ENCODE peak calls at places on chromosomes 1 and 21, in four cellular contexts. K is neural progenitor cell, O is hepatocyte, Y is ovary. W is an unnamed sample. For H3K4me1, the result is how much of the 10 kb centered on the place peaks cover.

GRCh38 chr21:45910548-45911221 is 70.9 kb upstream of the COL6A1 start:
- DNase-seq in K (no peak), O (no peak), Y (no peak), W (peak)

GRCh38 chr1:62194651-62195282 is at the start of gene L1TD1:
- DNase-seq in K (peak), O (peak), Y (no peak), W (no peak)

GRCh38 chr1:222995620-222996306 is 147.3 kb downstream of the TLR5 start:
- DNase-seq in K (no peak), O (no peak), Y (no peak), W (no peak)

GRCh38 chr21:17387030-17387617 is 125.7 kb upstream of the CXADR start:
- DNase-seq in K (peak), O (peak), Y (peak), W (no peak)

GRCh38 chr1:247145279-247145678 is 26.5 kb downstream of the ZNF124 start:
- DNase-seq in K (no peak), O (no peak), Y (no peak), W (no peak)

GRCh38 chr1:201640624-201641023 is 101.7 kb downstream of the NAV1 start:
- DNase-seq in K (no peak), O (no peak), Y (peak), W (peak)

GRCh38 chr1:244361764-244362473 is 89.8 kb downstream of the ADSS2 start:
- DNase-seq in K (peak), O (peak), Y (peak), W (no peak)

GRCh38 chr1:72122099-72122893 is 160.0 kb downstream of the NEGR1 start:
- DNase-seq in K (no peak), O (peak), Y (no peak), W (no peak)

GRCh38 chr1:147591246-147591891 is 50.1 kb downstream of the BCL9 start:
- DNase-seq in K (no peak), O (no peak), Y (no peak), W (no peak)

GRCh38 chr1:204171751-204172178 is 5.6 kb upstream of the REN start:
- DNase-seq in K (no peak), O (no peak), Y (no peak), W (no peak)

GRCh38 chr1:181127898-181128453 is 39.5 kb downstream of the IER5 start:
- DNase-seq in K (no peak), O (no peak), Y (no peak), W (no peak)

GRCh38 chr1:65668368-65668767 is 124.3 kb upstream of the PDE4B start:
- DNase-seq in K (no peak), O (no peak), Y (no peak), W (no peak)

GRCh38 chr1:76055987-76056386 is 18.6 kb upstream of the ST6GALNAC3 start:
- DNase-seq in K (no peak), O (no peak), Y (no peak), W (no peak)

GRCh38 chr21:34768326-34768725 is 99.5 kb downstream of the CLIC6 start:
- DNase-seq in K (no peak), O (no peak), Y (no peak), W (no peak)

GRCh38 chr21:15592271-15592860 is 137.4 kb upstream of the USP25 start:
- DNase-seq in K (peak), O (peak), Y (no peak), W (no peak)

GRCh38 chr1:1418464-1419362 is 2.4 kb downstream of the ANKRD65 start:
- DNase-seq in K (no peak), O (no peak), Y (no peak), W (no peak)

GRCh38 chr1:157170677-157171515 is 32.7 kb upstream of the ETV3 start:
- DNase-seq in K (peak), O (peak), Y (no peak), W (no peak)

GRCh38 chr1:212607206-212607923 is 1.2 kb upstream of the ATF3 start:
- DNase-seq in K (peak), O (no peak), Y (peak), W (peak)

GRCh38 chr1:226586116-226586515 is 37.6 kb downstream of the STUM start:
- DNase-seq in K (no peak), O (no peak), Y (no peak), W (no peak)

GRCh38 chr1:44361478-44361877 is 6.4 kb upstream of the ERI3 start:
- DNase-seq in K (no peak), O (peak), Y (no peak), W (no peak)

GRCh38 chr1:65149753-65150463 is 1.9 kb downstream of the AK4 start:
- DNase-seq in K (no peak), O (no peak), Y (no peak), W (no peak)

GRCh38 chr1:9413143-9413876 is 120.6 kb downstream of the SPSB1 start:
- DNase-seq in K (peak), O (peak), Y (peak), W (peak)

GRCh38 chr1:78792756-78793155 is 143.1 kb downstream of the IFI44 start:
- DNase-seq in K (no peak), O (no peak), Y (no peak), W (no peak)

GRCh38 chr1:196861429-196861828 is 26.4 kb upstream of the CFHR4 start:
- DNase-seq in K (no peak), O (no peak), Y (no peak), W (no peak)

GRCh38 chr1:116449578-116449977 is 76.5 kb downstream of the ATP1A1 start:
- DNase-seq in K (no peak), O (no peak), Y (no peak), W (no peak)

GRCh38 chr1:112239953-112240352 is 156.1 kb upstream of the CTTNBP2NL start:
- DNase-seq in K (no peak), O (no peak), Y (no peak), W (no peak)

GRCh38 chr1:20494609-20495311 is 8.8 kb upstream of the CAMK2N1 start:
- DNase-seq in K (no peak), O (no peak), Y (no peak), W (no peak)

GRCh38 chr1:232335261-232335660 is 294.7 kb downstream of the SIPA1L2 start:
- DNase-seq in K (no peak), O (no peak), Y (no peak), W (no peak)

GRCh38 chr1:182122265-182122664 is 60.8 kb upstream of the ZNF648 start:
- DNase-seq in K (no peak), O (no peak), Y (no peak), W (no peak)

GRCh38 chr1:209651148-209651547 is 1.1 kb downstream of the LAMB3 start:
- DNase-seq in K (no peak), O (peak), Y (no peak), W (peak)

GRCh38 chr21:37878946-37879660 is 37.2 kb downstream of the KCNJ6 start:
- DNase-seq in K (no peak), O (peak), Y (no peak), W (no peak)

GRCh38 chr1:22509815-22510214 is 53.5 kb upstream of the EPHA8 start:
- DNase-seq in K (no peak), O (no peak), Y (no peak), W (no peak)

GRCh38 chr1:220879509-220880366 is 495 bp downstream of the HLX start:
- DNase-seq in K (peak), O (peak), Y (peak), W (peak)

GRCh38 chr1:7430646-7431045 is 340.4 kb upstream of the VAMP3 start:
- DNase-seq in K (no peak), O (no peak), Y (no peak), W (peak)

GRCh38 chr1:206715552-206716518 is 31.1 kb downstream of the MAPKAPK2 start:
- DNase-seq in K (no peak), O (no peak), Y (no peak), W (no peak)

GRCh38 chr1:178594133-178594532 is 81.2 kb downstream of the TEX35 start:
- DNase-seq in K (no peak), O (no peak), Y (no peak), W (peak)

GRCh38 chr1:34433099-34433498 is 256.4 kb downstream of the C1orf94 start:
- DNase-seq in K (no peak), O (no peak), Y (no peak), W (no peak)

DNA sequence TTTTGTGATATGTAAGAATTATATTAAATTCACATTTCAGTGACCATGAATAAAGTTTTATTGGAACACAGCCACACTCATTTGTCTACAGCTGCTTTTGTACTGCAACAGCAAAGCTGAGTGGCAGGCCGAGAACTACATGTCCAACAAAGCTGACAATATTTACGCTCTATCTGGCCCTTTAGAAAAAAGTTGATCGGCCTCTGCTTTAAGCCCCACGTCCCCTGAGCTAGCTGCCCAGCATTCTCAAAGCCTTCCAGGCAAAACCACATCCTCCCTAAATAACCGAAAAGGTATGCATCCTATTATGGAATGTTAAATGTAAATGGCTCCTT is 8.6 kb downstream of the SLC2A1 start:
- DNase-seq in K (no peak), O (no peak), Y (no peak), W (no peak)
- H3K4me1 ChIP-seq in K (half or more), O (under half), Y (under half), W (under half)

GRCh38 chr1:26711777-26712176 is 16.0 kb downstream of the ARID1A start:
- DNase-seq in K (no peak), O (no peak), Y (no peak), W (no peak)

GRCh38 chr1:26721669-26722355 is 26.0 kb downstream of the ARID1A start:
- DNase-seq in K (no peak), O (no peak), Y (no peak), W (no peak)

GRCh38 chr1:26719205-26719604 is 23.4 kb downstream of the ARID1A start:
- DNase-seq in K (no peak), O (no peak), Y (no peak), W (no peak)

DNA sequence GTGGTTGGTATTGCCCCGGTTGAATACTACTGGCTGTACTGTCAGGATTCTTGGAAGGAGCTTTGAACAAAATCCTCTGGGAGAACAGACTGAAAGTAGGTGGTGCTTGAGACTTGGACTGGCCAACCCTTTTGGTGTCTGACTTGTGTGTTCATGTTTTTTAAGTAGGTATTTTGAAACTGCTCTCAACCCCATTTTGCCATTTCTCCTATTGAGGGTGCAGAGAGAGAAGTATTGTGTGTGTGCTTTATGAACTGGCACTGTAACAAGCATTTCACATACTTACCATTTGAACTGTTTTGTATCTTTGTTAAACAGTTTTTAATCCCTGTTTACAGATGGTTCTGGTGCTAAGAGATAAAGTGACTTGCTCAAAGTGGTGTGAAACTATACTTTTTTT is 21.3 kb downstream of the ARID1A start:
- DNase-seq in K (no peak), O (no peak), Y (no peak), W (no peak)
- H3K4me1 ChIP-seq in K (under half), O (under half), Y (under half), W (half or more)

DNA sequence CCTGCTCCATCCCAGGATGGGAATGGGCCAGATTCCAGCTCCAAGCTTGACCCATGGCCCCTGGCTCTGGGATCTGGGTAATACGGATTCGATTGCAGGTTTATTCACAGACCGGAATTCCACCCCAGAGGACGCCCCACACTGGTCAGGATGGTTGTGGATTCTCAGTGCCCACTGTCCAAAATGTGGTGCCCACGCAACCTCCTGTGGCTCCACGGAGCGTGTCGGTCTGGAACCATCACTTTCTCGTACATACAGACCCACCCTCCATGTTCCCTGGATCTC is 31.6 kb downstream of the KRTAP10-1 start:
- DNase-seq in K (no peak), O (no peak), Y (no peak), W (no peak)
- H3K4me1 ChIP-seq in K (under half), O (under half), Y (under half), W (under half)

GRCh38 chr1:161066694-161067093 is 3.0 kb downstream of the ARHGAP30 start:
- DNase-seq in K (no peak), O (no peak), Y (no peak), W (no peak)

GRCh38 chr1:161069731-161070270 is at the start of gene ARHGAP30:
- DNase-seq in K (no peak), O (no peak), Y (no peak), W (peak)

GRCh38 chr1:161068306-161069200 is 1.1 kb downstream of the ARHGAP30 start:
- DNase-seq in K (no peak), O (peak), Y (no peak), W (peak)

GRCh38 chr1:161070737-161071136 is 1.0 kb upstream of the ARHGAP30 start:
- DNase-seq in K (no peak), O (no peak), Y (no peak), W (no peak)

GRCh38 chr1:161069201-161069685 is 448 bp downstream of the ARHGAP30 start:
- DNase-seq in K (no peak), O (peak), Y (no peak), W (no peak)
- H3K4me1 ChIP-seq in K (under half), O (under half), Y (under half), W (under half)